ENCODE peak calls at places on chromosomes 7 and 10, in four cellular contexts. One of them, this sample, is unnamed.

GRCh38 chr7:150361807-150362621 is 6.6 kb upstream of the REPIN1 start:
- DNase-seq in fibroblast of lung: no peak
- DNase-seq in left ventricle myocardium inferior: no peak
- DNase-seq in adrenal gland: no peak
- DNase-seq in this sample: no peak

GRCh38 chr7:149713731-149714068 is 59.7 kb downstream of the ZNF467 start:
- DNase-seq in left ventricle myocardium inferior: no peak
- DNase-seq in fibroblast of lung: no peak
- DNase-seq in adrenal gland: peak; percentile 51
- DNase-seq in this sample: no peak

GRCh38 chr7:6392712-6393666 is 54.8 kb downstream of the DAGLB start:
- DNase-seq in adrenal gland: peak; percentile 93
- DNase-seq in left ventricle myocardium inferior: peak; percentile 66
- DNase-seq in fibroblast of lung: peak; percentile 75
- DNase-seq in this sample: peak; percentile 61

GRCh38 chr7:6655636-6656385 is 18.7 kb downstream of the ZNF316 start:
- DNase-seq in adrenal gland: no peak
- DNase-seq in left ventricle myocardium inferior: no peak
- DNase-seq in fibroblast of lung: no peak
- DNase-seq in this sample: no peak

GRCh38 chr10:97138174-97138573 is 47.6 kb downstream of the SLIT1 start:
- DNase-seq in fibroblast of lung: no peak
- DNase-seq in adrenal gland: no peak
- DNase-seq in left ventricle myocardium inferior: no peak
- DNase-seq in this sample: no peak

GRCh38 chr7:27245798-27246691 is 3.4 kb downstream of the EVX1 start:
- DNase-seq in fibroblast of lung: no peak
- DNase-seq in adrenal gland: no peak
- DNase-seq in left ventricle myocardium inferior: no peak
- DNase-seq in this sample: no peak

GRCh38 chr7:157488966-157489365 is 152.2 kb downstream of the DNAJB6 start:
- DNase-seq in left ventricle myocardium inferior: no peak
- DNase-seq in fibroblast of lung: no peak
- DNase-seq in adrenal gland: no peak
- DNase-seq in this sample: no peak

GRCh38 chr7:119270045-119270464 is 1002.9 kb upstream of the KCND2 start:
- DNase-seq in left ventricle myocardium inferior: no peak
- DNase-seq in fibroblast of lung: peak; percentile 55
- DNase-seq in adrenal gland: peak; percentile 80
- DNase-seq in this sample: peak; percentile 31

GRCh38 chr10:30756896-30757295 is 127.3 kb upstream of the LYZL2 start:
- DNase-seq in adrenal gland: no peak
- DNase-seq in left ventricle myocardium inferior: no peak
- DNase-seq in fibroblast of lung: no peak
- DNase-seq in this sample: no peak

GRCh38 chr7:17849504-17849903 is 90.8 kb downstream of the SNX13 start:
- DNase-seq in left ventricle myocardium inferior: no peak
- DNase-seq in adrenal gland: no peak
- DNase-seq in fibroblast of lung: peak; percentile 88
- DNase-seq in this sample: peak; percentile 37

GRCh38 chr10:24958701-24959392 is 6.4 kb upstream of the PRTFDC1 start:
- DNase-seq in adrenal gland: peak; percentile 75
- DNase-seq in left ventricle myocardium inferior: peak; percentile 29
- DNase-seq in fibroblast of lung: peak; percentile 88
- DNase-seq in this sample: no peak

GRCh38 chr10:3928078-3928477 is 143.1 kb upstream of the KLF6 start:
- DNase-seq in fibroblast of lung: no peak
- DNase-seq in adrenal gland: no peak
- DNase-seq in left ventricle myocardium inferior: no peak
- DNase-seq in this sample: no peak

GRCh38 chr10:59432207-59432900 is 70.0 kb upstream of the FAM13C start:
- DNase-seq in left ventricle myocardium inferior: no peak
- DNase-seq in fibroblast of lung: peak; percentile 58
- DNase-seq in adrenal gland: no peak
- DNase-seq in this sample: no peak

GRCh38 chr10:57707300-57707658 is 560.4 kb downstream of the IPMK start:
- DNase-seq in left ventricle myocardium inferior: no peak
- DNase-seq in adrenal gland: no peak
- DNase-seq in fibroblast of lung: no peak
- DNase-seq in this sample: no peak

GRCh38 chr7:124246262-124246863 is 213.5 kb upstream of the TMEM229A start:
- DNase-seq in adrenal gland: no peak
- DNase-seq in fibroblast of lung: peak; percentile 42
- DNase-seq in left ventricle myocardium inferior: no peak
- DNase-seq in this sample: no peak

GRCh38 chr7:103651558-103651957 is 205.6 kb upstream of the SLC26A5 start:
- DNase-seq in left ventricle myocardium inferior: no peak
- DNase-seq in fibroblast of lung: no peak
- DNase-seq in adrenal gland: no peak
- DNase-seq in this sample: no peak

GRCh38 chr10:42623929-42624328 is 14.4 kb downstream of the ZNF33B start:
- DNase-seq in fibroblast of lung: no peak
- DNase-seq in adrenal gland: no peak
- DNase-seq in left ventricle myocardium inferior: no peak
- DNase-seq in this sample: no peak
- H3K36me3 ChIP-seq in fibroblast of lung: no peaks in the 10 kb centered on the region
- H3K36me3 ChIP-seq in adrenal gland: peaks cover 11% of the 10 kb centered on the region
- H3K36me3 ChIP-seq in left ventricle myocardium inferior: peaks cover 65% of the 10 kb centered on the region
- H3K36me3 ChIP-seq in this sample: no peaks in the 10 kb centered on the region

DNA sequence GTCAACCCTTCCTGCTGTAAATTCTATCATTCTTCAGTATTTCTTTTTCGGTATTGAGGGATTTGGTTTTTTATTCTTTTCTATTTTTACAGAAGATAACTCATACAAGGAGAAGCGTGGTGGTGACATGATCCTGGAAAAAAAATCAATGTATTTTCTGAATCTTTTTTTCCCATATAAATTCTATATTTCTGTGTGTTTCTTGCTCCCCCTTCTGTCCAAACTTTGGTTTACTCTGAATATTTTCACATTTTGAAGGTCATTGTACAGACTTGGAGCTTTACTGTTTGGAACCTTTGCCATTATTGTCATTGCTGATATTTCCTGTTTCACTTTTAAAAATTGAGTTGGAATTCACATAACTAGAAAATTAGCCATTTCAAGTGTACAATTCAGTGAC is 246.3 kb downstream of the REEP3 start:
- DNase-seq in left ventricle myocardium inferior: no peak
- DNase-seq in fibroblast of lung: peak; percentile 19
- DNase-seq in adrenal gland: no peak
- DNase-seq in this sample: no peak
- TF ChIP-seq CTCF in left ventricle myocardium inferior: peak; percentile 54
- TF ChIP-seq CTCF in fibroblast of lung: peak; percentile 49
- TF ChIP-seq CTCF in adrenal gland: peak; percentile 62
- TF ChIP-seq CTCF in this sample: peak; percentile 29

GRCh38 chr7:110801502-110801901 is 289.4 kb upstream of the LRRN3 start:
- DNase-seq in left ventricle myocardium inferior: no peak
- DNase-seq in adrenal gland: no peak
- DNase-seq in fibroblast of lung: no peak
- DNase-seq in this sample: no peak

GRCh38 chr7:110809832-110810231 is 281.1 kb upstream of the LRRN3 start:
- DNase-seq in left ventricle myocardium inferior: no peak
- DNase-seq in adrenal gland: no peak
- DNase-seq in fibroblast of lung: no peak
- DNase-seq in this sample: no peak

GRCh38 chr7:110803602-110804143 is 287.3 kb upstream of the LRRN3 start:
- DNase-seq in adrenal gland: no peak
- DNase-seq in left ventricle myocardium inferior: no peak
- DNase-seq in fibroblast of lung: no peak
- DNase-seq in this sample: no peak

GRCh38 chr7:110800984-110801383 is 289.9 kb upstream of the LRRN3 start:
- DNase-seq in fibroblast of lung: no peak
- DNase-seq in left ventricle myocardium inferior: no peak
- DNase-seq in adrenal gland: no peak
- DNase-seq in this sample: no peak

DNA sequence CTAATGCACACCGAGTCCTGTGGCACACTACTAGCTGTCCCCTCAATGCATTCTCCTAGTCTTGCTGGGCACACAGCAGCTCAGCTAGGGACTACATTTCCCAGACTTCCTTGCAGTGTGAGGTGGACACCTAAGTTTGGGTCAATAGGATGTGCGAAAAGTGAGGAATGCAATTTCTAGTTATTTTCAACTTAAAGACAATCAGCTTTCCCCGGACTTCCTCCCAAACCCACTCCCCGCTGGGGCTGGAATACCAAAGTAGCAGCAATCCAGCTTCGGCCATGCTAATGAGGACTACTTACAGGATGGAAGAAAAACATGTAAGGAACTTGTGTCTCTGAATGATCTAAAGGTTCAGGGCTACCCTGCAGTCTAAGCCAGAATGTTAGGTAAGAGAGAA is 286.4 kb upstream of the LRRN3 start:
- DNase-seq in fibroblast of lung: no peak
- DNase-seq in left ventricle myocardium inferior: no peak
- DNase-seq in adrenal gland: no peak
- DNase-seq in this sample: no peak
- H3K4me3 ChIP-seq in fibroblast of lung: no peak overlapping the region
- H3K4me3 ChIP-seq in left ventricle myocardium inferior: no peak overlapping the region
- H3K4me3 ChIP-seq in adrenal gland: no peak overlapping the region
- H3K4me3 ChIP-seq in this sample: no peak overlapping the region

GRCh38 chr10:26341701-26342100 is 96.4 kb upstream of the APBB1IP start:
- DNase-seq in fibroblast of lung: no peak
- DNase-seq in left ventricle myocardium inferior: no peak
- DNase-seq in adrenal gland: no peak
- DNase-seq in this sample: no peak
- H3K36me3 ChIP-seq in fibroblast of lung: no peaks in the 10 kb centered on the region
- H3K36me3 ChIP-seq in left ventricle myocardium inferior: no peaks in the 10 kb centered on the region
- H3K36me3 ChIP-seq in adrenal gland: no peaks in the 10 kb centered on the region
- H3K36me3 ChIP-seq in this sample: no peaks in the 10 kb centered on the region

DNA sequence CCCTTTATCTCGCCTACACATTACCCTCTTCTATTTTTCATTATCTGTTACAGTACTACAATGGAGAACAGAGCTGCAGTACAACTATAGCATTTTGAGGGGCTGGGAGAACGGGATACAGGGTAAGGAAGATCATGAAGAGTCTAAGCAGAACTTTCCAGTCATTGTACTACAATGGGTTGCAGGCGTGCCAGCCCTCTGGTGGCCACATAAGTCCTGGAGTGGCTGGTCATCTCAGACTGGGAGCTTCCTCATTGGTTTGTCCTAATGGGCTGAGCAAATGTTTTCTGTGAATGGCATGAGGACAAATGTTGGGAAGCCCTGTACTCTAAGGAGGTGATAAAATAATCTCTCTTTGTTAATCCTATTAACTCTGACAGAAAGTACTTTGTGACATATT is 33.0 kb downstream of the TMEM106B start:
- DNase-seq in adrenal gland: peak; percentile 61
- DNase-seq in fibroblast of lung: peak; percentile 27
- DNase-seq in left ventricle myocardium inferior: no peak
- DNase-seq in this sample: no peak
- TF ChIP-seq CTCF in adrenal gland: peak; percentile 35
- TF ChIP-seq CTCF in fibroblast of lung: peak; percentile 37
- TF ChIP-seq CTCF in left ventricle myocardium inferior: peak; percentile 33
- TF ChIP-seq CTCF in this sample: peak; percentile 43

DNA sequence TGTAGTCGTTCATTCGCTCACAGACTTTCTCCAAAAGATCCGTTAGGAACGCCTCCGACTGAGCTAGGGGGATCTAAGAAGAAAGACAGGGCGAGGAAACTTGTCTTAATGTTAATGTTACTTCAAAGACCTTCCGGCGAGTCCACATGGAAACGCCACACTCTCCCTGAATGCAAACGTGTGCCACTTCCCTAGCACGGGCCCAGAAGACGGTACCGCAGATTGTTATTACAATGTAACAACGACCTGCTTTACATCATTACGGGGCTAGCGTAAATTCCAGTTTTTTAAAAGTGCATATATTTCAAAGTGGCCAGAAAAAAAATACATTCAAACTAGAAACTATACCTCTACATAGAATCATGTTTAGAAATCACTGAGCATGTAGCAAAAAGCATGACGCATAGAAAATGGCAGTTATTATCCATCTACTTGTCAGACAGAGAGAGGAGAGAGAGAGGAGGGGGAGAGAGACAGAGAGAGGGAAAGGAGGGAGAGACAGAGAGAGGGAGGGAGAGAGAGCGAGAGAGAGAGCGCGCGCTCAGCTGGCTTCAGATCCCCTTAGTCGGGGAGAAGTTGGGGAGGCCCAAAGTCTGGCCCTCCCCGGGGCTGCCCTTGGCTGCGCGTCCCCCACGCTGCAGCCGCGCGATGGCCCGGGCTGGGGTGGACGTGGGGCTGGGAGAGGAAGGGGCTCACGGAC is 37.2 kb downstream of the CNPY1 start:
- DNase-seq in adrenal gland: no peak
- DNase-seq in left ventricle myocardium inferior: no peak
- DNase-seq in fibroblast of lung: no peak
- DNase-seq in this sample: no peak
- H3K4me3 ChIP-seq in adrenal gland: no peak overlapping the region
- H3K4me3 ChIP-seq in left ventricle myocardium inferior: peak overlapping the region; percentile 34
- H3K4me3 ChIP-seq in fibroblast of lung: no peak overlapping the region
- H3K4me3 ChIP-seq in this sample: no peak overlapping the region

DNA sequence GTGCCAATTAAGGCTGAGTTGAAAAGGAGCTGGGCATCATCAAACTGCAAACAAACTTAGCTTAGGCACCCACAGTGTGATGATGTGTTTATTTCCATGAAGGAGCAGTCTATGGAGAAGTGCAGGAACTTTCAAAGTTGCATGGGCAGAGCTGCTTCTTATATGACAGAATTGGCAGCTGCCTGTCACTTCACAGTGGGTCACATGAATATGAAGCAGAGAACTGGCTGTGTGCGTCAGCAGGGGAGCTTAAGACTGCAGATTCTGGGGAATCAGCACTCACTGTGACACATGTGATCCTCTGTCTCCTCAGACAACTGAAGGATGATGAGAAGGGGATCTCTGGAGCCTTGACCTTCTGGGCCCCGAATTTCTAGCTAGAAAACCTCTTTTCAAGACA is 36.6 kb downstream of the RBM28 start:
- DNase-seq in fibroblast of lung: no peak
- DNase-seq in left ventricle myocardium inferior: no peak
- DNase-seq in adrenal gland: no peak
- DNase-seq in this sample: no peak
- H3K36me3 ChIP-seq in fibroblast of lung: peaks cover 6% of the 10 kb centered on the region
- H3K36me3 ChIP-seq in left ventricle myocardium inferior: peaks cover 89% of the 10 kb centered on the region
- H3K36me3 ChIP-seq in adrenal gland: peaks cover 55% of the 10 kb centered on the region
- H3K36me3 ChIP-seq in this sample: peaks cover 1% of the 10 kb centered on the region

GRCh38 chr10:17880596-17880995 is 71.1 kb upstream of the SLC39A12 start:
- DNase-seq in adrenal gland: no peak
- DNase-seq in left ventricle myocardium inferior: no peak
- DNase-seq in fibroblast of lung: no peak
- DNase-seq in this sample: no peak

GRCh38 chr10:17882557-17882956 is 69.2 kb upstream of the SLC39A12 start:
- DNase-seq in left ventricle myocardium inferior: no peak
- DNase-seq in adrenal gland: no peak
- DNase-seq in fibroblast of lung: peak; percentile 23
- DNase-seq in this sample: no peak

GRCh38 chr10:17878896-17879295 is 69.7 kb downstream of the MRC1 start:
- DNase-seq in adrenal gland: no peak
- DNase-seq in fibroblast of lung: no peak
- DNase-seq in left ventricle myocardium inferior: no peak
- DNase-seq in this sample: no peak

GRCh38 chr10:17888189-17888588 is 63.5 kb upstream of the SLC39A12 start:
- DNase-seq in left ventricle myocardium inferior: no peak
- DNase-seq in fibroblast of lung: no peak
- DNase-seq in adrenal gland: no peak
- DNase-seq in this sample: no peak

DNA sequence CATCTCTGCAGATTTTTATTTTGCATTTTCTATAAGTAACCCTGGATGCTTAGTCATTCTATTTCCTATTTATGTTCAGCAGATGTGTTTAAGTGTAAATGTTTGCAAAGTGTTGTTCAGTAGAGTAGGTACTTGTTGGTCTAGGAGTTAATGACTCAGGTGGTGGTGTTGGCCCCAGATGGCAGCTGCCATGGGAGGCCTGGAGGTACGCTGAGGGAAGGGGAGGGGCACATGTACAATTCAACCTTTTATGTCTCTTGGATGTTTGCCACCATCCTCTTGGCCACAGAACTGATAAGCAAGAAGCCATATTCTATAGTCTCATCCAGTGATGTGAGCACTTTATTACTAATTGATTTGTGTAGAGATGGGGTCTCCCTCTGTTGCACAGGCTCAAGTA is 68.1 kb upstream of the SLC39A12 start:
- DNase-seq in adrenal gland: no peak
- DNase-seq in fibroblast of lung: peak; percentile 1
- DNase-seq in left ventricle myocardium inferior: no peak
- DNase-seq in this sample: no peak
- TF ChIP-seq CTCF in adrenal gland: no peak
- TF ChIP-seq CTCF in fibroblast of lung: no peak
- TF ChIP-seq CTCF in left ventricle myocardium inferior: no peak
- TF ChIP-seq CTCF in this sample: no peak

This sample was measured in kidney epithelial cell.